ENCODE peak calls at places on chromosomes 6 and 20, in five cellular contexts. V, H, T, Y and P are unnamed samples.

GRCh38 chr6:135995160-135995898 is 143.8 kb downstream of the PDE7B start:
- DNase-seq in V (peak; percentile 90), H (no peak), T (no peak), Y (no peak), P (no peak)

GRCh38 chr6:94862116-94862515 is 715.2 kb upstream of the MANEA start:
- DNase-seq in V (peak; percentile 4), H (no peak), T (no peak), Y (no peak), P (no peak)

GRCh38 chr6:91719414-91719813 is 1132.5 kb upstream of the MAP3K7 start:
- DNase-seq in V (no peak), H (no peak), T (no peak), Y (no peak), P (no peak)

GRCh38 chr20:50636601-50637539 is 54.5 kb downstream of the RIPOR3 start:
- DNase-seq in V (peak; percentile 33), H (no peak), T (no peak), Y (no peak), P (no peak)

GRCh38 chr20:9889270-9889981 is 50.5 kb upstream of the PAK5 start:
- DNase-seq in V (peak; percentile 2), H (no peak), T (no peak), Y (no peak), P (no peak)

GRCh38 chr6:48985025-48985424 is 478.0 kb downstream of the MMUT start:
- DNase-seq in V (peak; percentile 51), H (no peak), T (no peak), Y (no peak), P (no peak)

GRCh38 chr6:25457519-25457918 is 178.3 kb downstream of the CARMIL1 start:
- DNase-seq in V (no peak), H (no peak), T (no peak), Y (no peak), P (no peak)

GRCh38 chr20:44576297-44576696 is 6.1 kb upstream of the PKIG start:
- DNase-seq in V (peak; percentile 82), H (no peak), T (no peak), Y (no peak), P (no peak)

GRCh38 chr6:152166897-152167296 is 359.4 kb downstream of the ESR1 start:
- DNase-seq in V (no peak), H (no peak), T (no peak), Y (no peak), P (no peak)

GRCh38 chr6:47080083-47080596 is 38.0 kb upstream of the ADGRF1 start:
- DNase-seq in V (no peak), H (no peak), T (no peak), Y (no peak), P (no peak)

GRCh38 chr6:135094403-135094821 is 39.8 kb upstream of the HBS1L start:
- DNase-seq in V (peak; percentile 11), H (no peak), T (no peak), Y (no peak), P (no peak)

GRCh38 chr6:23735151-23735550 is 390.9 kb upstream of the NRSN1 start:
- DNase-seq in V (no peak), H (no peak), T (no peak), Y (no peak), P (peak; percentile 5)

GRCh38 chr6:129766959-129767728 is 57.2 kb upstream of the ARHGAP18 start:
- DNase-seq in V (peak; percentile 85), H (no peak), T (no peak), Y (no peak), P (peak; percentile 42)

GRCh38 chr6:153032255-153032882 is 29.9 kb upstream of the MTRF1L start:
- DNase-seq in V (peak; percentile 86), H (no peak), T (no peak), Y (no peak), P (peak; percentile 25)

GRCh38 chr6:165922309-165922794 is 245.3 kb downstream of the TBXT start:
- DNase-seq in V (peak; percentile 70), H (no peak), T (no peak), Y (no peak), P (no peak)

GRCh38 chr6:141105481-141105880 is 1027.2 kb upstream of the GJE1 start:
- DNase-seq in V (peak; percentile 89), H (no peak), T (no peak), Y (no peak), P (no peak)

GRCh38 chr6:27161946-27162603 is 85.4 kb upstream of the PRSS16 start:
- DNase-seq in V (peak; percentile 70), H (no peak), T (no peak), Y (no peak), P (peak; percentile 52)

GRCh38 chr6:34602318-34603111 is 46.4 kb upstream of the SPDEF start:
- DNase-seq in V (peak; percentile 48), H (no peak), T (no peak), Y (no peak), P (no peak)

GRCh38 chr6:31558631-31559500 is 11.5 kb downstream of the NFKBIL1 start:
- DNase-seq in V (no peak), H (no peak), T (no peak), Y (no peak), P (peak; percentile 41)

GRCh38 chr6:13378669-13379590 is 50.6 kb upstream of the TBC1D7 start:
- DNase-seq in V (no peak), H (no peak), T (no peak), Y (no peak), P (no peak)

GRCh38 chr6:65935412-65935811 is 228.4 kb upstream of the EYS start:
- DNase-seq in V (no peak), H (no peak), T (no peak), Y (no peak), P (no peak)

GRCh38 chr20:38109025-38109541 is 56.0 kb downstream of the TGM2 start:
- DNase-seq in V (peak; percentile 73), H (no peak), T (no peak), Y (no peak), P (no peak)

GRCh38 chr6:147060636-147061035 is 143.6 kb upstream of the STXBP5 start:
- DNase-seq in V (no peak), H (no peak), T (no peak), Y (no peak), P (no peak)

GRCh38 chr20:20412750-20413149 is 44.8 kb downstream of the INSM1 start:
- DNase-seq in V (no peak), H (no peak), T (no peak), Y (no peak), P (peak; percentile 16)

GRCh38 chr6:138289739-138290138 is 71.4 kb upstream of the PBOV1 start:
- DNase-seq in V (peak; percentile 23), H (no peak), T (no peak), Y (no peak), P (no peak)

GRCh38 chr6:152221806-152222628 is 414.5 kb downstream of the ESR1 start:
- DNase-seq in V (peak; percentile 4), H (no peak), T (no peak), Y (no peak), P (no peak)

GRCh38 chr6:43790031-43790430 is 20.0 kb downstream of the VEGFA start:
- DNase-seq in V (peak; percentile 77), H (no peak), T (no peak), Y (no peak), P (no peak)

GRCh38 chr20:50580016-50580747 is 70.0 kb downstream of the PTPN1 start:
- DNase-seq in V (peak; percentile 53), H (peak; percentile 77), T (no peak), Y (no peak), P (peak; percentile 35)

GRCh38 chr6:132252113-132252512 is 149.2 kb downstream of the MOXD1 start:
- DNase-seq in V (no peak), H (no peak), T (no peak), Y (no peak), P (no peak)

GRCh38 chr6:113049190-113049589 is 702.1 kb downstream of the RFPL4B start:
- DNase-seq in V (no peak), H (no peak), T (no peak), Y (no peak), P (no peak)

GRCh38 chr20:17972121-17972520 is 3.3 kb downstream of the MGME1 start:
- DNase-seq in V (peak; percentile 60), H (no peak), T (no peak), Y (no peak), P (peak; percentile 6)

GRCh38 chr6:16523550-16524379 is 237.5 kb downstream of the ATXN1 start:
- DNase-seq in V (peak; percentile 95), H (no peak), T (no peak), Y (no peak), P (no peak)

GRCh38 chr20:20215976-20216727 is 151.8 kb upstream of the INSM1 start:
- DNase-seq in V (no peak), H (no peak), T (no peak), Y (no peak), P (no peak)

GRCh38 chr6:74731921-74732320 is 473.9 kb downstream of the COL12A1 start:
- DNase-seq in V (peak; percentile 97), H (no peak), T (no peak), Y (no peak), P (no peak)

GRCh38 chr6:21596379-21597242 is 3.1 kb downstream of the SOX4 start:
- DNase-seq in V (peak; percentile 69), H (peak; percentile 19), T (no peak), Y (no peak), P (peak; percentile 43)

GRCh38 chr20:56111951-56112730 is 106.8 kb upstream of the CBLN4 start:
- DNase-seq in V (no peak), H (no peak), T (no peak), Y (no peak), P (peak; percentile 81)

GRCh38 chr6:148999921-149000589 is 253.2 kb downstream of the UST start:
- DNase-seq in V (peak; percentile 89), H (no peak), T (no peak), Y (no peak), P (peak; percentile 47)